ENCODE peak calls at places on chromosome 10, in nine cellular contexts. One of them, this sample, is unnamed.

GRCh38 chr10:109866168-109866994 is 56.9 kb downstream of the XPNPEP1 start:
- DNase-seq in transverse colon: no peak
- DNase-seq in adrenal gland: peak; percentile 51
- DNase-seq in HepG2: no peak
- DNase-seq in A549: no peak
- DNase-seq in heart left ventricle: no peak
- DNase-seq in spleen: no peak
- DNase-seq in upper lobe of left lung: no peak
- DNase-seq in ovary: no peak
- DNase-seq in this sample: no peak

GRCh38 chr10:100728928-100729876 is 16.2 kb upstream of the PAX2 start:
- DNase-seq in transverse colon: no peak
- DNase-seq in adrenal gland: peak; percentile 45
- DNase-seq in HepG2: peak; percentile 50
- DNase-seq in A549: peak; percentile 90
- DNase-seq in heart left ventricle: no peak
- DNase-seq in spleen: peak; percentile 72
- DNase-seq in upper lobe of left lung: no peak
- DNase-seq in ovary: peak; percentile 21
- DNase-seq in this sample: peak; percentile 58

GRCh38 chr10:132879408-132880147 is 62.8 kb downstream of the CFAP46 start:
- DNase-seq in transverse colon: no peak
- DNase-seq in adrenal gland: no peak
- DNase-seq in HepG2: no peak
- DNase-seq in A549: no peak
- DNase-seq in heart left ventricle: peak; percentile 56
- DNase-seq in spleen: peak; percentile 64
- DNase-seq in upper lobe of left lung: peak; percentile 18
- DNase-seq in ovary: no peak
- DNase-seq in this sample: no peak

GRCh38 chr10:74929197-74929596 is 102.8 kb downstream of the KAT6B start:
- DNase-seq in transverse colon: no peak
- DNase-seq in adrenal gland: no peak
- DNase-seq in HepG2: no peak
- DNase-seq in A549: no peak
- DNase-seq in heart left ventricle: no peak
- DNase-seq in spleen: no peak
- DNase-seq in upper lobe of left lung: no peak
- DNase-seq in ovary: no peak
- DNase-seq in this sample: no peak

GRCh38 chr10:113273151-113273876 is 279.5 kb upstream of the HABP2 start:
- DNase-seq in transverse colon: peak; percentile 11
- DNase-seq in adrenal gland: peak; percentile 43
- DNase-seq in HepG2: no peak
- DNase-seq in A549: no peak
- DNase-seq in heart left ventricle: peak; percentile 79
- DNase-seq in spleen: peak; percentile 80
- DNase-seq in upper lobe of left lung: peak; percentile 32
- DNase-seq in ovary: no peak
- DNase-seq in this sample: peak; percentile 21

GRCh38 chr10:76717141-76717540 is 920.5 kb downstream of the KCNMA1 start:
- DNase-seq in transverse colon: no peak
- DNase-seq in adrenal gland: no peak
- DNase-seq in HepG2: no peak
- DNase-seq in A549: no peak
- DNase-seq in heart left ventricle: no peak
- DNase-seq in spleen: no peak
- DNase-seq in upper lobe of left lung: no peak
- DNase-seq in ovary: no peak
- DNase-seq in this sample: no peak

GRCh38 chr10:60414877-60415585 is 25.4 kb upstream of the ANK3 start:
- DNase-seq in transverse colon: no peak
- DNase-seq in adrenal gland: no peak
- DNase-seq in HepG2: no peak
- DNase-seq in A549: peak; percentile 20
- DNase-seq in heart left ventricle: no peak
- DNase-seq in spleen: no peak
- DNase-seq in upper lobe of left lung: no peak
- DNase-seq in ovary: no peak
- DNase-seq in this sample: no peak

GRCh38 chr10:75935650-75936400 is 504.4 kb downstream of the LRMDA start:
- DNase-seq in transverse colon: no peak
- DNase-seq in adrenal gland: no peak
- DNase-seq in HepG2: no peak
- DNase-seq in A549: no peak
- DNase-seq in heart left ventricle: no peak
- DNase-seq in spleen: no peak
- DNase-seq in upper lobe of left lung: no peak
- DNase-seq in ovary: no peak
- DNase-seq in this sample: no peak

GRCh38 chr10:2207246-2207922 is 470.1 kb upstream of the ADARB2 start:
- DNase-seq in transverse colon: no peak
- DNase-seq in adrenal gland: no peak
- DNase-seq in HepG2: no peak
- DNase-seq in A549: no peak
- DNase-seq in heart left ventricle: no peak
- DNase-seq in spleen: no peak
- DNase-seq in upper lobe of left lung: no peak
- DNase-seq in ovary: no peak
- DNase-seq in this sample: no peak

GRCh38 chr10:71267508-71268240 is 51.4 kb upstream of the SLC29A3 start:
- DNase-seq in transverse colon: no peak
- DNase-seq in adrenal gland: no peak
- DNase-seq in HepG2: no peak
- DNase-seq in A549: no peak
- DNase-seq in heart left ventricle: peak; percentile 63
- DNase-seq in spleen: no peak
- DNase-seq in upper lobe of left lung: no peak
- DNase-seq in ovary: no peak
- DNase-seq in this sample: no peak

GRCh38 chr10:71266918-71267442 is 52.1 kb upstream of the SLC29A3 start:
- DNase-seq in transverse colon: no peak
- DNase-seq in adrenal gland: no peak
- DNase-seq in HepG2: no peak
- DNase-seq in A549: no peak
- DNase-seq in heart left ventricle: no peak
- DNase-seq in spleen: no peak
- DNase-seq in upper lobe of left lung: no peak
- DNase-seq in ovary: no peak
- DNase-seq in this sample: no peak

GRCh38 chr10:71265201-71265575 is 52.8 kb downstream of the UNC5B start:
- DNase-seq in transverse colon: no peak
- DNase-seq in adrenal gland: no peak
- DNase-seq in HepG2: no peak
- DNase-seq in A549: no peak
- DNase-seq in heart left ventricle: no peak
- DNase-seq in spleen: no peak
- DNase-seq in upper lobe of left lung: no peak
- DNase-seq in ovary: no peak
- DNase-seq in this sample: no peak

GRCh38 chr10:71265618-71266146 is 53.3 kb downstream of the UNC5B start:
- DNase-seq in transverse colon: no peak
- DNase-seq in adrenal gland: no peak
- DNase-seq in HepG2: no peak
- DNase-seq in A549: no peak
- DNase-seq in heart left ventricle: peak; percentile 48
- DNase-seq in spleen: no peak
- DNase-seq in upper lobe of left lung: no peak
- DNase-seq in ovary: no peak
- DNase-seq in this sample: no peak

GRCh38 chr10:71266147-71266917 is 52.7 kb upstream of the SLC29A3 start:
- DNase-seq in transverse colon: peak; percentile 61
- DNase-seq in adrenal gland: no peak
- DNase-seq in HepG2: peak; percentile 18
- DNase-seq in A549: no peak
- DNase-seq in heart left ventricle: peak; percentile 75
- DNase-seq in spleen: no peak
- DNase-seq in upper lobe of left lung: peak; percentile 59
- DNase-seq in ovary: peak; percentile 54
- DNase-seq in this sample: peak; percentile 28
- TF ChIP-seq POLR2A in transverse colon: no peak
- TF ChIP-seq POLR2A in adrenal gland: no peak
- TF ChIP-seq POLR2A in HepG2: no peak
- TF ChIP-seq POLR2A in A549: no peak
- TF ChIP-seq POLR2A in heart left ventricle: no peak
- TF ChIP-seq POLR2A in spleen: no peak
- TF ChIP-seq POLR2A in upper lobe of left lung: no peak
- TF ChIP-seq POLR2A in ovary: no peak
- TF ChIP-seq POLR2A in this sample: no peak

DNA sequence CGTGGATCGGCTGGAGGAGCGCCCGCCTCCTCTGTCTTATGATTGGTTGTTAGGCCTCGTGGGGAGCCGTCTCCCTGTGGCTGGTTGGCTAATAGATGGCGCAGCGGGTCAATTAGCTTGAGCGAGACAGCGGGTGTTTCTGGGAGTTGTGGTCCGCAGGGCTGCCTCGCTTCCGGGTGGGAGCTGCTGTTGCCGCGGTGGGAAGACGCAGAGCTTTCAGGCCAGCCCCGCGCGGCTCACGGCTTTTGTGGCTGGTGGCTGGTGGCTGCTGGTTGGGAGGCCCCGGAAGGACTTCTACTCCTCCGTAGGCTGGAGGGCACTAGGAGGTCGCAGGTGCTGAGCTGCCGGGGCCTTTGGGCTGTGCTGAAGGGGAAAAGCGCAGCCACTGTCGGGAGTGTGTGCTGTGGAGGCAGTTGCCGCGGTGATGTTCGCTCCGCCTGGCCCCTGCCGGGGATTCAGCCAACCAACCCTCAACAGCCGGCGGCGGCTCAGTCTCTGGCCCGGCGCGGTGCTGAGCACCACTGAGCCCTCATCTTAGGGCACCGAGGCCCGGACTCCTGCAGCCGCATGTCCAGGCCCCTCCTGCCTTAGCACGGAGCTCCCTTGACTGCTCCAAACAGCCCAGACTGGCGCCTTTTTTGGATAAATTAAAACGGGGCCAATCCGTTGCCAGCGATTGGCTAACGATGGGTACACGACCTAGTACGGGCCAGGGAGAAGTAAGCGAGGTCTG is 651 bp upstream of the C10orf143 start:
- DNase-seq in transverse colon: peak; percentile 96
- DNase-seq in adrenal gland: peak; percentile 98
- DNase-seq in HepG2: peak; percentile 96
- DNase-seq in A549: peak; percentile 97
- DNase-seq in heart left ventricle: peak; percentile 96
- DNase-seq in spleen: peak; percentile 98
- DNase-seq in upper lobe of left lung: peak; percentile 98
- DNase-seq in ovary: peak; percentile 94
- DNase-seq in this sample: peak; percentile 98
- H3K27ac ChIP-seq in transverse colon: peak overlapping the region; percentile 95
- H3K27ac ChIP-seq in adrenal gland: peak overlapping the region; percentile 92
- H3K27ac ChIP-seq in HepG2: peak overlapping the region; percentile 87
- H3K27ac ChIP-seq in A549: peak overlapping the region; percentile 95
- H3K27ac ChIP-seq in heart left ventricle: peak overlapping the region; percentile 96
- H3K27ac ChIP-seq in spleen: peak overlapping the region; percentile 93
- H3K27ac ChIP-seq in upper lobe of left lung: peak overlapping the region; percentile 87
- H3K27ac ChIP-seq in ovary: peak overlapping the region; percentile 89
- H3K27ac ChIP-seq in this sample: peak overlapping the region; percentile 80

DNA sequence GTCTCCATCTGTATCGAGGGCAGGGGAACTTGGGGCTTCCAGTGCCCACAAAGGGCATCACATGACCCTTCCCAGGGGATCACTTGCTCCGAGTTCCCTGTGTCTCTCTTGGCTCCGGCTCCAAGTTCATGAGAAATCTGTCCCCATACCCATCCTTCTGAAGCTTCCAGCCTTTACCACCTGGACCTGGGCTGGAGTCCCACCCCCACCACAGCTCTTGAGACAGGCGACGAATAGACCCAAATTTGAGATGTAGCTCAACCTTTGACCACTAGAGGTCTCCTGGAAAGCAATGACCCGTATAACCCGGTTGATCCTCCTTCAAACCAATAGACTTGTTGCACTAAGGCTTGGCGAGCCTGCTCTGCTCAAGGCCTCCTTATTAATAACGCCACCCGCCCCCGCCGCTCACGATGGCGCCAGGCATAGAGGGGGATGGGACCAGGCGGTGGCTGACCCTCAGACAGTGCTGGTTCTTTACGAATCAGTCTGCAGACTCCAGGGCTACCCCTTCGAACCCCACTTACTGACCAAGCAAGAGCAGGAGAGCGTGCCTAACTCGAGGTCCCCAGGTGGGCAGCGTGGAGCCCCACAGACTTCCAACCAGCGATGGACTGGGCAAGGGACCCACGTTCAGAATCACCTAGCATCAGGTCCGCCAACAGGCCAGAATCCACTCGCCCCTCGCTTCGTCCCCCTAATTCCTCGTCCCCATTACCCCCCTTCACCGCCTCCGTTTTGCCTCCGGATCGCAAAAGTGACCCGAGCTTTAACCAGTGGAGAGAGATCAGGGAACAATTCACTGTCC is 4.4 kb upstream of the ARID5B start:
- DNase-seq in transverse colon: peak; percentile 58
- DNase-seq in adrenal gland: peak; percentile 85
- DNase-seq in HepG2: peak; percentile 74
- DNase-seq in A549: peak; percentile 89
- DNase-seq in heart left ventricle: peak; percentile 78
- DNase-seq in spleen: peak; percentile 91
- DNase-seq in upper lobe of left lung: peak; percentile 79
- DNase-seq in ovary: peak; percentile 47
- DNase-seq in this sample: peak; percentile 80
- TF ChIP-seq POLR2A in transverse colon: no peak
- TF ChIP-seq POLR2A in adrenal gland: peak; percentile 68
- TF ChIP-seq POLR2A in HepG2: no peak
- TF ChIP-seq POLR2A in A549: no peak
- TF ChIP-seq POLR2A in heart left ventricle: no peak
- TF ChIP-seq POLR2A in spleen: no peak
- TF ChIP-seq POLR2A in upper lobe of left lung: no peak
- TF ChIP-seq POLR2A in ovary: no peak
- TF ChIP-seq POLR2A in this sample: peak; percentile 60

DNA sequence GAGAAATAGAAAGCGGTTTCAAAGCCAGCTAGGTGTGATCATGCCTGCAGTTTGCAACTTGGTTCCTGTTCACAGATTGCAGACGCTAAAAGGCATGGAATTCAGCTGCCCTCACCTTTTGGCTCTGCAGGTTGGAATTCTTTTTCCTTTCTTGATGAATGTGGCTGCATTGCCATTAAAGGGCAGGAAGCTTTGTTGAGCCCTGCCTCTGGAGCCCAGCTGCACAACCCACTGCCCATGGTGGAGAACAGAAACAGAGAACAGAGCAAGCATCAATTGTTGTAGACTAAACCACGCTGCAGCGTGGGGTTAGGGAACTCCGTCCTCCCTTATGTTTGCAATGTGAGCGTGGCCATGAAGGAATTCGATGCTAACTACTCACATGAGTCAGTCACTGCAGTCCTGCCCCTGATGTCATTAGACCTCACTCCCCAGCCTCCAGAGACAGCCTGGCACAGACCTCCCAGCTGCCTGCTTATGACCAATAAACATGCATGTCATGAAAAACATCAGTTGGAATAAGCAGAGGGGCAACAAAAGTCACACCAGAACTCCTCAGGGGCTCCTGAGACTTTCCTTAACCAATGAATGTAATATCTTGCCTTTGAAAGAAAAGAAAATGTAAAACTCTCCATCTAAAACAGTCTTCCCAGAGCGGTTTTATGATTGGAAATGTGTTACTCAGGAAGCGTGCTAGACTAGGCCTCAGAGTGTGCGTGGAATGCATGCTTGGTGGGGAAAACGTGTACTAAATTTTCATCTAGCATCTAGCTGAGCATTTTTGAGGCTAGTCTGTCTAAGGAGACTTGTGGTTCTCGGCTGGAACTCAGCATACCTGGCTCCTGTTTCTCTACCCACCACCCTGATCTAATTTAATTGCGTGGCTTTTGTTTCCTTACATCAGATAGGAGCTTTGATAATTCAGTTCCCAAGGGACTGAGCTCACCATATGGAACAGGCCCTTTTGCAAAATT is 232.2 kb downstream of the KIAA1217 start:
- DNase-seq in transverse colon: no peak
- DNase-seq in adrenal gland: no peak
- DNase-seq in HepG2: no peak
- DNase-seq in A549: no peak
- DNase-seq in heart left ventricle: no peak
- DNase-seq in spleen: no peak
- DNase-seq in upper lobe of left lung: no peak
- DNase-seq in ovary: no peak
- DNase-seq in this sample: no peak
- H3K27ac ChIP-seq in transverse colon: no peak overlapping the region
- H3K27ac ChIP-seq in adrenal gland: no peak overlapping the region
- H3K27ac ChIP-seq in HepG2: no peak overlapping the region
- H3K27ac ChIP-seq in A549: no peak overlapping the region
- H3K27ac ChIP-seq in heart left ventricle: no peak overlapping the region
- H3K27ac ChIP-seq in spleen: no peak overlapping the region
- H3K27ac ChIP-seq in upper lobe of left lung: no peak overlapping the region
- H3K27ac ChIP-seq in ovary: no peak overlapping the region
- H3K27ac ChIP-seq in this sample: no peak overlapping the region

This sample was measured in body of pancreas.